ENCODE peak calls at places on chromosome 18, in seven cellular contexts. One of them, this sample, is unnamed.

GRCh38 chr18:21330122-21330701 is 88.2 kb downstream of the GREB1L start:
- DNase-seq in AG08395: peak
- DNase-seq in SJCRH30: no peak
- DNase-seq in activated gamma-delta T cell treated with anti-CD3 and anti-CD28 coated beads, Interleukin-2, amount 50 U/mL, for 16 hours: no peak
- DNase-seq in GM06990: no peak
- DNase-seq in NCI-H748 treated with DMSO at 0.1 percent for 48 hours: no peak
- DNase-seq in Calu3: peak
- DNase-seq in this sample: peak

GRCh38 chr18:7221424-7222155 is 9.3 kb upstream of the LRRC30 start:
- DNase-seq in NCI-H748 treated with DMSO at 0.1 percent for 48 hours: peak
- DNase-seq in AG08395: peak
- DNase-seq in Calu3: peak
- DNase-seq in SJCRH30: peak
- DNase-seq in activated gamma-delta T cell treated with anti-CD3 and anti-CD28 coated beads, Interleukin-2, amount 50 U/mL, for 16 hours: no peak
- DNase-seq in GM06990: no peak
- DNase-seq in this sample: peak

GRCh38 chr18:23591011-23591410 is 4.7 kb upstream of the NPC1 start:
- DNase-seq in activated gamma-delta T cell treated with anti-CD3 and anti-CD28 coated beads, Interleukin-2, amount 50 U/mL, for 16 hours: no peak
- DNase-seq in Calu3: no peak
- DNase-seq in AG08395: peak
- DNase-seq in GM06990: no peak
- DNase-seq in SJCRH30: no peak
- DNase-seq in NCI-H748 treated with DMSO at 0.1 percent for 48 hours: no peak
- DNase-seq in this sample: peak

GRCh38 chr18:9701604-9702324 is 6.3 kb upstream of the RAB31 start:
- DNase-seq in NCI-H748 treated with DMSO at 0.1 percent for 48 hours: no peak
- DNase-seq in SJCRH30: no peak
- DNase-seq in AG08395: no peak
- DNase-seq in Calu3: no peak
- DNase-seq in GM06990: peak
- DNase-seq in activated gamma-delta T cell treated with anti-CD3 and anti-CD28 coated beads, Interleukin-2, amount 50 U/mL, for 16 hours: no peak
- DNase-seq in this sample: no peak

GRCh38 chr18:12361770-12362378 is 15.2 kb downstream of the AFG3L2 start:
- DNase-seq in NCI-H748 treated with DMSO at 0.1 percent for 48 hours: no peak
- DNase-seq in Calu3: no peak
- DNase-seq in SJCRH30: no peak
- DNase-seq in GM06990: no peak
- DNase-seq in activated gamma-delta T cell treated with anti-CD3 and anti-CD28 coated beads, Interleukin-2, amount 50 U/mL, for 16 hours: no peak
- DNase-seq in AG08395: no peak
- DNase-seq in this sample: no peak

GRCh38 chr18:62862451-62862850 is 147.1 kb downstream of the PHLPP1 start:
- DNase-seq in AG08395: no peak
- DNase-seq in SJCRH30: no peak
- DNase-seq in Calu3: no peak
- DNase-seq in NCI-H748 treated with DMSO at 0.1 percent for 48 hours: no peak
- DNase-seq in GM06990: no peak
- DNase-seq in activated gamma-delta T cell treated with anti-CD3 and anti-CD28 coated beads, Interleukin-2, amount 50 U/mL, for 16 hours: no peak
- DNase-seq in this sample: no peak

GRCh38 chr18:55830490-55830889 is 242.5 kb upstream of the TCF4 start:
- DNase-seq in GM06990: no peak
- DNase-seq in activated gamma-delta T cell treated with anti-CD3 and anti-CD28 coated beads, Interleukin-2, amount 50 U/mL, for 16 hours: no peak
- DNase-seq in SJCRH30: no peak
- DNase-seq in AG08395: no peak
- DNase-seq in NCI-H748 treated with DMSO at 0.1 percent for 48 hours: no peak
- DNase-seq in Calu3: no peak
- DNase-seq in this sample: no peak

GRCh38 chr18:45252474-45252873 is 362.8 kb upstream of the SLC14A2 start:
- DNase-seq in Calu3: no peak
- DNase-seq in AG08395: no peak
- DNase-seq in NCI-H748 treated with DMSO at 0.1 percent for 48 hours: no peak
- DNase-seq in GM06990: no peak
- DNase-seq in SJCRH30: no peak
- DNase-seq in activated gamma-delta T cell treated with anti-CD3 and anti-CD28 coated beads, Interleukin-2, amount 50 U/mL, for 16 hours: no peak
- DNase-seq in this sample: no peak